ENCODE peak calls at places on chromosomes 11 and 22, in eight cellular contexts. U is GM23248; W is activated T-helper 1 cell treated with anti-CD3 and anti-CD28 coated beads, Interleukin-12 subunit alpha, Interleukin-12 subunit beta, Interleukin-2, Interleukin-4 antibody, amounts not matched to agents 30 ng/mL and 10 ng/mL and 1 ng/mL, durations not matched to agents 14 hours and 24 hours and 36 hours; E is EL; Q is stimulated activated naive CD8-positive, alpha-beta T cell treated with anti-CD3 and anti-CD28 coated beads, Interleukin-15, amount 100 ng/mL, for 72 hours; O is NCI-H748 treated with DMSO at 0.1 percent for 48 hours; G is prostate gland; L is substantia nigra. F is an unnamed sample.

GRCh38 chr11:97610000-97610399 is 1220.2 kb downstream of the JRKL start:
- DNase-seq in G (no peak), E (no peak), O (no peak), Q (no peak), W (no peak), U (peak; percentile 0), L (no peak), F (no peak)

GRCh38 chr22:40633036-40633435 is 3.5 kb downstream of the MRTFA start:
- DNase-seq in U (no peak), L (no peak), G (no peak), Q (no peak), W (no peak), E (no peak), O (no peak), F (no peak)

GRCh38 chr22:42156121-42156520 is 25.5 kb upstream of the CYP2D6 start:
- DNase-seq in Q (no peak), U (no peak), E (no peak), O (no peak), W (no peak), L (no peak), G (no peak), F (no peak)

GRCh38 chr22:46049726-46050450 is 72.9 kb upstream of the WNT7B start:
- DNase-seq in Q (no peak), G (no peak), W (no peak), L (no peak), O (no peak), E (no peak), U (no peak), F (no peak)

GRCh38 chr22:20740222-20740951 is 33.5 kb upstream of the SERPIND1 start:
- DNase-seq in O (no peak), U (no peak), E (no peak), G (no peak), Q (no peak), L (no peak), W (no peak), F (no peak)

GRCh38 chr11:119671048-119671447 is 58.0 kb downstream of the NECTIN1 start:
- DNase-seq in G (no peak), E (peak; percentile 26), L (peak; percentile 83), U (no peak), W (no peak), O (no peak), Q (no peak), F (peak; percentile 82)

GRCh38 chr11:33248416-33248957 is 8.7 kb upstream of the HIPK3 start:
- DNase-seq in G (no peak), Q (no peak), W (no peak), O (no peak), E (no peak), U (peak; percentile 82), L (no peak), F (peak; percentile 76)

GRCh38 chr22:19984201-19984753 is 32.3 kb downstream of the ARVCF start:
- DNase-seq in W (no peak), G (no peak), U (peak; percentile 90), Q (no peak), O (no peak), E (peak; percentile 85), L (no peak), F (peak; percentile 80)

GRCh38 chr11:115303304-115303703 is 200.9 kb downstream of the CADM1 start:
- DNase-seq in U (no peak), Q (no peak), G (no peak), W (no peak), L (no peak), E (no peak), O (no peak), F (no peak)

GRCh38 chr11:123020968-123021367 is 39.3 kb upstream of the BSX start:
- DNase-seq in E (peak; percentile 57), O (peak; percentile 3), W (peak; percentile 9), G (no peak), Q (peak; percentile 39), U (peak; percentile 84), L (no peak), F (peak; percentile 85)

GRCh38 chr11:120482149-120482548 is 29.4 kb upstream of the GRIK4 start:
- DNase-seq in O (no peak), U (peak; percentile 43), W (no peak), L (no peak), G (no peak), Q (no peak), E (peak; percentile 30), F (no peak)

GRCh38 chr11:79087238-79087956 is 353.4 kb downstream of the TENM4 start:
- DNase-seq in G (peak; percentile 8), L (no peak), O (no peak), W (no peak), U (peak; percentile 8), Q (no peak), E (peak; percentile 85), F (peak; percentile 51)

GRCh38 chr11:77416357-77416756 is 57.5 kb downstream of the PAK1 start:
- DNase-seq in G (no peak), W (no peak), E (peak; percentile 29), Q (no peak), O (no peak), L (no peak), U (no peak), F (no peak)

GRCh38 chr11:64358907-64359711 is at the start of gene RPS6KA4:
- DNase-seq in Q (peak; percentile 59), E (peak; percentile 73), O (no peak), U (peak; percentile 92), G (peak; percentile 56), L (no peak), W (peak; percentile 52), F (peak; percentile 98)

GRCh38 chr11:128860571-128861361 is 6.3 kb downstream of the KCNJ1 start:
- DNase-seq in Q (no peak), L (no peak), W (no peak), G (no peak), O (no peak), U (peak; percentile 90), E (peak; percentile 97), F (peak; percentile 61)

GRCh38 chr11:76314741-76315090 is 66.2 kb downstream of the THAP12 start:
- DNase-seq in G (no peak), E (peak; percentile 66), Q (no peak), W (no peak), O (no peak), U (peak; percentile 82), L (no peak), F (no peak)

GRCh38 chr11:3207530-3208189 is 11.0 kb downstream of the MRGPRG start:
- DNase-seq in G (no peak), W (no peak), O (no peak), U (no peak), E (no peak), Q (no peak), L (no peak), F (no peak)

GRCh38 chr11:17640493-17641164 is 78.7 kb upstream of the MYOD1 start:
- DNase-seq in W (no peak), E (no peak), O (no peak), G (no peak), Q (no peak), U (no peak), L (no peak), F (peak; percentile 5)